ENCODE peak calls at places on chromosomes 4 and X, in five cellular contexts. S, Y, G, O and X are unnamed samples.

GRCh38 chrX:11423362-11423818 is 130.2 kb downstream of the AMELX start:
- DNase-seq in S (no peak), G (peak; percentile 29), O (no peak), Y (no peak), X (no peak)

GRCh38 chr4:3449047-3449573 is 7.3 kb downstream of the HGFAC start:
- DNase-seq in O (no peak), G (no peak), Y (no peak), S (no peak), X (no peak)

GRCh38 chr4:150265806-150266205 is 187.6 kb downstream of the DCLK2 start:
- DNase-seq in G (no peak), Y (no peak), S (no peak), O (no peak), X (no peak)

GRCh38 chr4:119471259-119471658 is 149.3 kb upstream of the FABP2 start:
- DNase-seq in G (no peak), Y (no peak), O (no peak), S (no peak), X (no peak)

GRCh38 chr4:83731609-83732008 is 195.7 kb downstream of the GPAT3 start:
- DNase-seq in O (no peak), Y (no peak), S (no peak), G (no peak), X (no peak)

GRCh38 chrX:1202251-1202650 is 10.2 kb downstream of the CRLF2 start:
- DNase-seq in Y (peak; percentile 24), S (no peak), O (no peak), G (no peak), X (no peak)

GRCh38 chrX:34653811-34654210 is 3.3 kb downstream of the TMEM47 start:
- DNase-seq in Y (no peak), S (no peak), O (no peak), G (no peak), X (no peak)

GRCh38 chrX:44483965-44484606 is 58.6 kb downstream of the FUNDC1 start:
- DNase-seq in Y (no peak), S (no peak), G (no peak), O (no peak), X (no peak)

GRCh38 chr4:77167173-77167572 is 10.2 kb downstream of the CCNG2 start:
- DNase-seq in O (no peak), S (no peak), Y (no peak), G (no peak), X (no peak)

GRCh38 chrX:120090208-120090607 is 12.7 kb upstream of the RHOXF2B start:
- DNase-seq in Y (no peak), G (no peak), O (no peak), S (no peak), X (no peak)

GRCh38 chrX:150879855-150880807 is 18.3 kb downstream of the CD99L2 start:
- DNase-seq in Y (no peak), O (no peak), S (no peak), G (no peak), X (no peak)

GRCh38 chr4:151676301-151676700 is 84.5 kb downstream of the GATB start:
- DNase-seq in Y (no peak), S (no peak), O (no peak), G (no peak), X (no peak)

GRCh38 chr4:186307916-186308315 is 41.9 kb downstream of the F11 start:
- DNase-seq in O (no peak), S (no peak), G (no peak), Y (no peak), X (no peak)

GRCh38 chr4:157075811-157076577 is at the start of gene GLRB:
- DNase-seq in Y (peak; percentile 65), S (peak; percentile 19), G (peak; percentile 31), O (no peak), X (no peak)

GRCh38 chr4:6324999-6325790 is 55.5 kb downstream of the WFS1 start:
- DNase-seq in S (no peak), Y (no peak), G (peak; percentile 49), O (peak; percentile 50), X (no peak)

GRCh38 chr4:100988876-100989275 is 358.4 kb downstream of the PPP3CA start:
- DNase-seq in S (no peak), G (no peak), Y (no peak), O (no peak), X (no peak)

GRCh38 chr4:75514131-75514948 is at the start of the genes RCHY1 and THAP6:
- DNase-seq in Y (peak; percentile 98), G (peak; percentile 98), S (peak; percentile 92), O (peak; percentile 95), X (peak; percentile 91)

GRCh38 chr4:75511841-75512240 is 2.4 kb downstream of the RCHY1 start:
- DNase-seq in S (no peak), G (no peak), Y (no peak), O (no peak), X (no peak)

GRCh38 chr4:75514949-75515612 is 808 bp downstream of the THAP6 start:
- DNase-seq in O (no peak), S (no peak), G (no peak), Y (no peak), X (peak; percentile 8)

GRCh38 chr4:75513529-75514130 is 573 bp downstream of the RCHY1 start:
- DNase-seq in Y (no peak), O (no peak), S (peak; percentile 14), G (no peak), X (no peak)

DNA sequence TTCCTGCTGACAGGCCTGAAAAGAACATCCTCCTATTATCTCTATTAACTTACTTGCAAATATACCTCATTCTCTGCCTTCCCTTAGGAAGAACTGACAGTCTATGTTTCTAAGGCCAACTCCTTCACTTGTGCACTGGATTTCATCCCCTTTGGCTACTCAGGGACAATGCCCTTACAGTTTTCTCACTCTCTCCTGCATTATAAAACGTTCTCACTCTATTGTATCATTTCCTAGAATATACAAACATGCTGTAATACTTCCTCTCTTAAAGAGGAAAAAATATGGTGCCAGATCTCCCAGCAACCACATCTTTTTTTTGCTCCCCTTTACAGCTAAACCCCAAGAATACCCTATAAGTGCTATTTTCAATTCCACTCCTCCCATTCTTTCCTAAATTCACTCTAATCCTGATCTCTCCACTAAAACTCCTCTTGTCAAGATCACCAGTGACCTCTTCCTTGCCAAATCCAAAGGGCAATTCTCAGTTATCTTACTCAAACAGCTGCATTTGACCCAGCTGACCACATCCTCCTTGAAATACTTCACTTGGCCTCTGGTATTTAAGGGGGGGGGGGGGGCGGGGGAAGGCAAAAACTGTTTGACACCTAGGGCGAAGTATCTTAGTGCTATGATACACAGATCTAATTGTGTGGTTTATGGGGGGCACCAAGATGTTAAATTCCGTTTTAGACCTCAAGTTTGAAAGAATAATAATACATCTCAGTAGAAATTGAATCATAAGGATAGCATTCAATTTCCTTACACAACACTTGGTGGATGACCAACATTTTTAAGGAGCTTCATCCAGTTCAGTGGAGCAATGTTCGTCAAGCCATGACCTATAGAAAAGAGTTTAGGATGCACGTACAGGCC is 1.6 kb downstream of the RCHY1 start:
- DNase-seq in G (no peak), O (no peak), Y (no peak), S (no peak), X (no peak)
- H3K27ac ChIP-seq in G (peak overlapping the region; percentile 96), O (peak overlapping the region; percentile 94), Y (peak overlapping the region; percentile 97), S (peak overlapping the region; percentile 95), X (peak overlapping the region; percentile 45)

DNA sequence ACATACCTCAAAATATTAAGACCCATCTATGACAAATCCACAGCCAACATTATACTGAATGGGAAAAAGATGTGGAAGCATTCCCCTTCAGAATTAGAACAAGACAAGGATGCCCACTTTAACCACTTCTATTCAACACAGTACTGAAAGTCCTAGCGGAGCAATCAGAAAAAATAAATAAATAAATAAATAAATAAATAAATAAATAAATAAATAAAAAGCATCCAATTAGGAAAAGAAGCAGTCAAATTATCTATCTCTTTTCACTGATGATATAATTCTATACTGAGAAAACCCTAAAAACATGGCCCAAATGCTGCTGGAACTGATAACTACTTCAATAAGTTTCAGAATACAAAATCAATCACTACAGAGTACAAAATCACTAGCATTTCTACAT is 67.5 kb downstream of the PRR32 start:
- DNase-seq in Y (no peak), S (no peak), G (no peak), O (no peak), X (no peak)
- H3K9me3 ChIP-seq in Y (no peaks in the 10 kb centered on the region), S (no peaks in the 10 kb centered on the region), G (no peaks in the 10 kb centered on the region), O (peaks cover 16% of the 10 kb centered on the region), X (no peaks in the 10 kb centered on the region)

GRCh38 chr4:95833652-95834276 is 6.1 kb upstream of the PDHA2 start:
- DNase-seq in G (no peak), O (no peak), Y (no peak), S (no peak), X (no peak)
- H3K4me3 ChIP-seq in G (no peak overlapping the region), O (no peak overlapping the region), Y (no peak overlapping the region), S (no peak overlapping the region), X (no peak overlapping the region)

DNA sequence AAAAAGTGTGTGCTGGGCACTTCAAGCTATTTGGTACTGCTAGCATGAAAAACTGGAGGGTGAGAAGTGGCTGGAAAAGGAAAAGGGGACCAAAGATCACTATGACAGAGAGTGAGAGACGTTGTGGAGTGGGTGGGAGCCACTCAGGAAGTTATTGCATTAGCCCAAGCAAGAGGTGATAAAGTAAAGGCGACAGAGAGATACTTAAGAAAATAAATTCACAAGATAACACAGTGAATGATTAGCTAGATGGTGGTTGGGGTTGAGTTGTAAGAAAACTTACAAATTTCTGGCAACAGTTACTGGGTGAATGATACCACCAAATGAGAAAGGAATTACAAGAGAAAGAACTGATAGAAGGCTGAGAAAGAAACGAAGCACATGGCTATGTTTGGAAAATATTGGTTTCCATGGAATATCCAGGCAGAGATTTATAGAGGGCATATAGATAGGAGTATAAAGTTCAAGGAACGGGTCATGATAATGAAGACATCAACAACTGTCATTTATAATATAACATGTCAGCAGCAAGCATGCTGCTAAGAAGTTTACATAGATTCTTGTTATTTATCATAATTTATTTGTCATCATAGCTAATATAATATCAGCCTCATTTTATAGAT is 60.7 kb downstream of the CASK start:
- DNase-seq in S (no peak), Y (no peak), O (no peak), G (no peak), X (no peak)
- H3K27ac ChIP-seq in S (no peak overlapping the region), Y (no peak overlapping the region), O (no peak overlapping the region), G (no peak overlapping the region), X (no peak overlapping the region)

DNA sequence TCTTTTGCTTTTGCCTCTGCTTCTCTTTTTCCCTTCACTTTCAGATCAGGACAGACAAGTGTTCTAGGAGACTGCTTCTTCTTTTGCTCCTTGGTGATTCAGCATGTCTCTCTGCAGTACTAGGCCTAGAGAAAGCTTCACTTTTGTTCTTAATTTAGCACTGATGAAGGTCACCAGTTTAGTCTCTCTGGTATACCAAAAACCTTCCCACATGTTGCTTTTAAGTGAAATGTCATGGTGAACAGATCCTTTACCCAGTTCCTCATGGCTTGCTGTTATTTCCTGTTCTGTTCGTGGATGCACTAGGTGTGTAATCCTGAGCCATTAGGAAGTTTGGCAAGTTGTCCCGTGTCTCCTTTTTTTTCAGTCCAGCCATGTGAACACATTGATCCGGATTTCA is 53.3 kb downstream of the NBDY start:
- DNase-seq in O (no peak), G (no peak), S (no peak), Y (no peak), X (no peak)
- H3K9me3 ChIP-seq in O (no peaks in the 10 kb centered on the region), G (no peaks in the 10 kb centered on the region), S (no peaks in the 10 kb centered on the region), Y (no peaks in the 10 kb centered on the region), X (no peaks in the 10 kb centered on the region)

GRCh38 chr4:183141997-183142396 is 42.9 kb downstream of the WWC2 start:
- DNase-seq in G (no peak), S (no peak), O (no peak), Y (no peak), X (no peak)
- H3K4me3 ChIP-seq in G (no peak overlapping the region), S (no peak overlapping the region), O (no peak overlapping the region), Y (no peak overlapping the region), X (no peak overlapping the region)